ENCODE peak calls at places on chromosomes 11 and 22, in seven cellular contexts. X, M, S, O, G, H and N are unnamed samples.

GRCh38 chr11:134531331-134532135 is 119.5 kb upstream of the B3GAT1 start:
- DNase-seq in M (no peak), S (no peak), H (no peak), O (peak; percentile 18), G (no peak), X (no peak), N (peak; percentile 77)

GRCh38 chr22:48746789-48747425 is 1080.8 kb downstream of the BRD1 start:
- DNase-seq in H (peak; percentile 25), O (no peak), X (no peak), S (no peak), M (no peak), G (no peak), N (peak; percentile 80)

GRCh38 chr22:41762980-41763779 is 37.3 kb upstream of the CCDC134 start:
- DNase-seq in O (no peak), H (no peak), M (peak; percentile 64), S (peak; percentile 91), G (peak; percentile 22), X (no peak), N (no peak)

GRCh38 chr11:83006877-83007330 is 64.8 kb downstream of the RAB30 start:
- DNase-seq in O (no peak), M (no peak), S (no peak), H (no peak), G (no peak), X (no peak), N (no peak)

GRCh38 chr22:38871360-38872171 is 450 bp downstream of the CBX6 start:
- DNase-seq in O (no peak), H (no peak), S (no peak), G (no peak), M (no peak), X (no peak), N (peak; percentile 80)

GRCh38 chr11:66734215-66734614 is 5.2 kb upstream of the SPTBN2 start:
- DNase-seq in H (no peak), M (no peak), X (no peak), O (no peak), G (no peak), S (no peak), N (no peak)

GRCh38 chr22:49359061-49359460 is 468.6 kb downstream of the BRD1 start:
- DNase-seq in H (no peak), X (no peak), G (no peak), M (no peak), S (no peak), O (no peak), N (peak; percentile 42)

GRCh38 chr22:45996241-45997076 is 19.5 kb upstream of the WNT7B start:
- DNase-seq in H (peak; percentile 56), G (peak; percentile 62), S (no peak), O (peak; percentile 66), X (no peak), M (no peak), N (no peak)

GRCh38 chr11:72771507-72771906 is 19.3 kb upstream of the ARAP1 start:
- DNase-seq in S (no peak), O (no peak), H (no peak), G (peak; percentile 52), X (no peak), M (no peak), N (no peak)

GRCh38 chr11:118587952-118588351 is 15.7 kb downstream of the ARCN1 start:
- DNase-seq in S (no peak), M (no peak), G (no peak), X (no peak), H (no peak), O (no peak), N (no peak)

GRCh38 chr11:102276302-102277182 is 40.7 kb upstream of the BIRC3 start:
- DNase-seq in O (no peak), S (no peak), X (peak; percentile 42), G (peak; percentile 59), H (no peak), M (no peak), N (no peak)

GRCh38 chr11:58744988-58745704 is 13.4 kb upstream of the GLYAT start:
- DNase-seq in S (no peak), G (no peak), H (no peak), X (no peak), M (no peak), O (no peak), N (no peak)

GRCh38 chr11:10155793-10156490 is 138.1 kb downstream of the SBF2 start:
- DNase-seq in O (no peak), H (no peak), S (peak; percentile 32), G (peak; percentile 18), X (no peak), M (no peak), N (no peak)

GRCh38 chr11:32421992-32422391 is 13.3 kb downstream of the WT1 start:
- DNase-seq in O (no peak), X (no peak), H (no peak), S (no peak), M (no peak), G (no peak), N (no peak)

GRCh38 chr11:85685131-85685819 is 720 bp downstream of the CCDC89 start:
- DNase-seq in X (no peak), O (peak; percentile 16), M (no peak), G (peak; percentile 65), H (no peak), S (no peak), N (no peak)

GRCh38 chr11:117985953-117986887 is at the start of gene IL10RA:
- DNase-seq in M (peak; percentile 70), S (peak; percentile 89), O (peak; percentile 74), H (peak; percentile 81), X (no peak), G (peak; percentile 42), N (no peak)

GRCh38 chr22:50696799-50697561 is 24.4 kb downstream of the SHANK3 start:
- DNase-seq in S (peak; percentile 76), O (no peak), H (no peak), X (no peak), M (peak; percentile 44), G (peak; percentile 30), N (no peak)
- TF ChIP-seq CTCF in S (peak; percentile 71), O (peak; percentile 44), H (no peak), X (peak; percentile 77), M (peak; percentile 64), G (peak; percentile 56), N (peak; percentile 66)

DNA sequence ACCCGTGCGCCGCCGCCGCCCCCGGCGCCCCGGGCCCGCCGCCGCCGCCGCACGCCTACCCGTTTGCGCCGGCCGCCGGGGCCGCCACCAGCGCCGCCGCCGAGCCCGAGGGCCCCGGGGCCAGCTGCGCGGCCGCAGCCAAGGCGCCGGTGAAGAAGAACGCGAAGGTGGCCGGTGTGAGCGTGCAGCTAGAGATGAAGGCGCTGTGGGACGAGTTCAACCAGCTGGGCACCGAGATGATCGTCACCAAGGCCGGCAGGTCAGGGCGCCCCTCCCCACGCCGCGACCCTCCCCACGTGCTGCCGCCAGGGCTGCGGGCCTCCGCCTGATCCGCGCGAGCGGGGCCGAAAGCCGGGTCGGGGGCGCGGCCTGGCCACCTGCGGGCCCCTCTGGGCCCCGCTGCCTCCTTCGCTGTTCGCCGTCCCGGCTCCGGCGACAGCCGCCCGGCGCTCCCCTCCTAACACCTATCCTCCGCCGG is 483 bp downstream of the TBX1 start:
- DNase-seq in G (no peak), S (no peak), H (no peak), O (no peak), M (no peak), X (no peak), N (no peak)
- TF ChIP-seq CTCF in G (no peak), S (no peak), H (no peak), O (no peak), M (no peak), X (no peak), N (no peak)

DNA sequence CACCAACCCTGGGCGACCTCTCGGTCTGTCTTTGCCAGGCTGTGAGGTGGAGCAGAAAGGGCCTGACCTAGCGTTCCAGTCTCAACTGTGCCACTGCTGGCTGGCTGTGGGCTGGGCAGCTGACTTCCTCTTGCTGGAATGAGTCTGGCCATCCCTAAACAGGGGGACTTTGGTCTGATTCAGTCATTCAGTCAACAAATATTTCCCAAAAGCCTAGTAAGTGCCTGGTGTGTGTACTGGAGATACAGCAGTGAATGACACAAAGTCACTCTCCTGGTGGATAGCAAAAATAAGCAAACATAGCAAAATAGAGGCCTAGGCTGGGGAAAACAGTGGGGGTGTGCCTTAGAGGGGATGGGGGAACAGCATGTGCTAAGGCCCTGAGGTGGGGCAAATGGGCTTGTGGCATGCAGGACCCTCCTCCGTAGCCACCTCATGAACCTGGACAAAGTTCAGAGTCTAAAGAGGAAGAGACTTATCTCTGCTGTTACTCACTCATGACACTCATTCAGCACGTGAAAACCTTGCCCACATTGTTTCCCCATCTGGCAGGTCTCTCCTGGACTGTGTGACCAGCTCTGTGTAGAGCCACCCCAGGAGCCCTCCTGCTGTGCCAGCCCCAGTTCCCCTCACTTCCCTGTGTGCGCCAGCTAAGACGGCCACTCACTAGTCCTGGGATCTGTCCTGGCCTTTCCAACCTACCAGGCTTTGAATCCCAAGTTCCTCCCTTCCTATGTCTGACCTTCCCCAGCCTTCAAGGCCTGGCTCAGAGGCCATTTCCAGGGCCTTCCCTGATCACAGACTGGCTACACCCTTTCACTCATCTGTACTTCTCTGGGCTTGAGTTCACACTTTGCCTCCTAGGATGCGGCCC is 4.7 kb downstream of the GUCD1 start:
- DNase-seq in M (no peak), H (no peak), O (no peak), S (no peak), G (no peak), X (no peak), N (no peak)
- TF ChIP-seq CTCF in M (no peak), H (no peak), O (no peak), S (no peak), G (no peak), X (no peak), N (no peak)

DNA sequence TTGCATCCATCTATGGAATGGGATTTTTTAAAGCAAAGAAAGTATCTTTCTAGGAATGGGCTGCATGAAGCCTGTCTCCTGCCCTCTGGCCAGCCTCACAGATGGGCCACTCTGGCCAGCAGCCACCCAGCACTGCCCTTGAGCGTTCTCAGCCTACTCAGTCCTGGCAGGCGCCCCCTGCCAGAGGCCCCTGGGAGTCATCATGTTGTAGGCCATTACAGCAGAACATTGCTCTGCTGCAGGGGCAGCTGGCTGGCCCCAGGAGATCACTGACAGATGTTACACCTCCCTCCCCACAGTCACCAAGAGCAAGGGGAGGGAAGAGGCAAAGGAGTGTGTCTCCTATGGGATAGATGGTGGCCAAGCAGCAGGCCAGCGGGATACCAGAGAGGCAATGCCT is 363.7 kb downstream of the NXPE2 start:
- DNase-seq in X (no peak), H (no peak), G (no peak), O (peak; percentile 18), M (no peak), S (peak; percentile 35), N (no peak)
- TF ChIP-seq CTCF in X (no peak), H (no peak), G (no peak), O (no peak), M (no peak), S (no peak), N (no peak)

GRCh38 chr11:23112390-23112789 is 252.1 kb upstream of the CCDC179 start:
- DNase-seq in H (no peak), X (no peak), M (no peak), S (no peak), G (no peak), O (no peak), N (no peak)

GRCh38 chr11:23113887-23114216 is 253.6 kb upstream of the CCDC179 start:
- DNase-seq in G (no peak), S (no peak), X (no peak), M (no peak), O (no peak), H (no peak), N (no peak)

GRCh38 chr11:23112987-23113886 is 253.0 kb upstream of the CCDC179 start:
- DNase-seq in M (peak; percentile 18), G (peak; percentile 60), S (peak; percentile 21), H (no peak), O (no peak), X (peak; percentile 12), N (no peak)
- TF ChIP-seq CTCF in M (peak; percentile 81), G (peak; percentile 55), S (peak; percentile 52), H (peak; percentile 13), O (peak; percentile 40), X (peak; percentile 48), N (peak; percentile 83)